ENCODE peak calls at places on chromosomes 4 and X, in eight cellular contexts. S, A, G, P, T, O, Y and U are unnamed samples.

GRCh38 chr4:6539009-6539764 is 35.8 kb upstream of the MAN2B2 start:
- DNase-seq in A (peak), P (no peak), G (no peak), O (no peak), Y (no peak), S (no peak), T (no peak), U (no peak)

GRCh38 chr4:153649572-153649991 is 34.5 kb upstream of the TLR2 start:
- DNase-seq in P (no peak), T (no peak), A (no peak), Y (no peak), O (no peak), S (no peak), G (no peak), U (no peak)

GRCh38 chr4:186936496-186937375 is 213.1 kb upstream of the FAT1 start:
- DNase-seq in S (peak), P (no peak), G (no peak), O (no peak), Y (no peak), T (no peak), A (peak), U (no peak)

GRCh38 chr4:179040259-179040658 is 1598.0 kb upstream of the AGA start:
- DNase-seq in G (no peak), T (no peak), O (no peak), Y (no peak), P (no peak), S (no peak), A (no peak), U (no peak)

GRCh38 chrX:19810809-19811208 is 76.6 kb downstream of the SH3KBP1 start:
- DNase-seq in T (no peak), G (no peak), A (no peak), O (no peak), P (no peak), Y (no peak), S (no peak), U (no peak)

GRCh38 chrX:154317391-154318000 is 21.9 kb downstream of the TKTL1 start:
- DNase-seq in P (no peak), A (peak), G (no peak), S (peak), Y (no peak), O (peak), T (no peak), U (no peak)

GRCh38 chr4:70518716-70519115 is 347 bp downstream of the AMTN start:
- DNase-seq in P (no peak), O (no peak), T (no peak), S (no peak), Y (no peak), A (no peak), G (no peak), U (no peak)

GRCh38 chrX:46567388-46567787 is 6.2 kb upstream of the CHST7 start:
- DNase-seq in P (no peak), A (no peak), S (no peak), Y (no peak), G (no peak), T (no peak), O (no peak), U (no peak)

GRCh38 chr4:117085185-117085701 is at the start of gene TRAM1L1:
- DNase-seq in S (peak), A (peak), G (peak), Y (peak), P (peak), O (peak), T (peak), U (peak)

GRCh38 chr4:76867880-76868655 is 29.9 kb downstream of the SOWAHB start:
- DNase-seq in O (peak), T (no peak), S (no peak), A (no peak), G (no peak), P (no peak), Y (no peak), U (peak)

GRCh38 chr4:83208776-83209365 is 75.7 kb downstream of the COQ2 start:
- DNase-seq in P (no peak), T (no peak), O (no peak), S (no peak), Y (no peak), G (no peak), A (peak), U (no peak)

GRCh38 chrX:11770320-11770719 is 12.3 kb downstream of the MSL3 start:
- DNase-seq in T (peak), G (no peak), P (no peak), O (peak), S (peak), A (peak), Y (no peak), U (no peak)

GRCh38 chr4:174365018-174365587 is 81.4 kb downstream of the CEP44 start:
- DNase-seq in G (no peak), P (no peak), S (peak), O (no peak), A (peak), Y (no peak), T (no peak), U (no peak)
- TF ChIP-seq CTCF in G (no peak), P (peak), S (peak), O (peak), A (peak), Y (peak), T (peak), U (peak)

GRCh38 chr4:126947536-126947935 is 685.2 kb upstream of the INTU start:
- DNase-seq in A (no peak), G (no peak), S (no peak), P (no peak), O (no peak), Y (no peak), T (no peak), U (no peak)
- TF ChIP-seq CTCF in A (no peak), G (no peak), S (no peak), P (no peak), O (no peak), Y (no peak), T (no peak), U (no peak)

GRCh38 chrX:65921363-65921762 is 118.5 kb downstream of the VSIG4 start:
- DNase-seq in G (no peak), P (no peak), A (no peak), O (no peak), T (no peak), Y (no peak), S (no peak), U (no peak)

GRCh38 chrX:65924938-65925507 is 114.9 kb downstream of the VSIG4 start:
- DNase-seq in S (no peak), P (no peak), O (no peak), G (no peak), A (peak), Y (no peak), T (no peak), U (no peak)

GRCh38 chrX:65926095-65927019 is 113.5 kb downstream of the VSIG4 start:
- DNase-seq in T (no peak), G (no peak), A (no peak), P (no peak), O (no peak), S (no peak), Y (no peak), U (no peak)

GRCh38 chrX:65925592-65925991 is 114.3 kb downstream of the VSIG4 start:
- DNase-seq in Y (no peak), P (no peak), O (no peak), G (no peak), S (no peak), T (no peak), A (no peak), U (no peak)

DNA sequence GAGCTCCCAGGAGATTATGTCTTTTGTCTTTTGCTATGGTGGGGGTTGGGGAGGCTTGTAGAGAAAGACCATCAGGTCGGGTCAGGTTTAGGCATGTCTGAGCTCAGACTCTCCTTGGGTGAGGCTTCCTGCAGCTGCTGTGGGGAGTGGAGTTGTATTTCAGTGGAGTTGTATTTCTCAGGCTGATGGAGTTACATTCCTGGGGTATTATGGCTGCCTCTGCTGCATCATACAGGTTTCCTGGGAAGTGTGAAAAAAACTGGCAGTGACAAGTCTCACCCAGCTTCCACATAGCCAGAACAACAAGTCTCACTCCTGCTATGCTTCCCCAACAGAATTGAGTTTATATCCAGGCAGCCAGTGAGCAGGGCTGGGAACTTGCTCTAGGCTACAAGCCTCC is 119.3 kb downstream of the VSIG4 start:
- DNase-seq in T (no peak), G (no peak), O (no peak), S (no peak), A (no peak), P (no peak), Y (no peak), U (no peak)
- TF ChIP-seq CTCF in T (no peak), G (no peak), O (no peak), S (no peak), A (no peak), P (no peak), Y (no peak), U (no peak)

GRCh38 chr4:34920032-34920431 is 1324.3 kb downstream of the ARAP2 start:
- DNase-seq in T (no peak), O (no peak), G (no peak), Y (no peak), A (no peak), P (no peak), S (no peak), U (no peak)

GRCh38 chr4:34921391-34921790 is 1322.9 kb downstream of the ARAP2 start:
- DNase-seq in G (no peak), S (no peak), T (no peak), A (no peak), Y (no peak), O (no peak), P (no peak), U (no peak)

GRCh38 chr4:34922325-34922724 is 1322.0 kb downstream of the ARAP2 start:
- DNase-seq in T (no peak), S (no peak), P (no peak), G (no peak), Y (no peak), A (no peak), O (no peak), U (no peak)
- TF ChIP-seq CTCF in T (no peak), S (no peak), P (no peak), G (no peak), Y (no peak), A (no peak), O (no peak), U (no peak)